ENCODE peak calls at places on chromosomes 13 and 19, in six cellular contexts. W, U, L, E, Q and F are unnamed samples.

GRCh38 chr19:677201-677600 is 1.0 kb downstream of the FSTL3 start:
- DNase-seq in W (no peak), U (no peak), L (no peak), E (peak; percentile 93), Q (peak; percentile 83), F (peak; percentile 93)

GRCh38 chr13:51856027-51856736 is 5.6 kb upstream of the CCDC70 start:
- DNase-seq in W (no peak), U (no peak), L (no peak), E (no peak), Q (no peak), F (no peak)

GRCh38 chr19:34975056-34975455 is 11.0 kb upstream of the ZNF792 start:
- DNase-seq in W (no peak), U (no peak), L (no peak), E (no peak), Q (no peak), F (no peak)

GRCh38 chr19:6694147-6694815 is 24.3 kb upstream of the TNFSF14 start:
- DNase-seq in W (peak; percentile 37), U (no peak), L (no peak), E (no peak), Q (no peak), F (no peak)

GRCh38 chr19:50321831-50322230 is 7.3 kb downstream of the KCNC3 start:
- DNase-seq in W (no peak), U (no peak), L (no peak), E (no peak), Q (no peak), F (no peak)

GRCh38 chr13:27283906-27284523 is 13.4 kb downstream of the RASL11A start:
- DNase-seq in W (peak; percentile 51), U (no peak), L (no peak), E (peak; percentile 47), Q (peak; percentile 49), F (peak; percentile 61)

GRCh38 chr13:97205971-97206370 is 16.2 kb upstream of the MBNL2 start:
- DNase-seq in W (no peak), U (no peak), L (no peak), E (peak; percentile 41), Q (peak; percentile 63), F (peak; percentile 65)

GRCh38 chr19:57227461-57227860 is 3.4 kb upstream of the AURKC start:
- DNase-seq in W (no peak), U (no peak), L (no peak), E (no peak), Q (no peak), F (no peak)

GRCh38 chr13:45121421-45121820 is 1.1 kb downstream of the GTF2F2 start:
- DNase-seq in W (peak; percentile 48), U (peak; percentile 3), L (peak; percentile 15), E (peak; percentile 65), Q (peak; percentile 46), F (no peak)

GRCh38 chr19:29596885-29597525 is 9.1 kb upstream of the POP4 start:
- DNase-seq in W (no peak), U (no peak), L (peak; percentile 37), E (peak; percentile 43), Q (peak; percentile 52), F (peak; percentile 28)

GRCh38 chr19:39297931-39298634 is 1.9 kb downstream of the IFNL1 start:
- DNase-seq in W (no peak), U (no peak), L (no peak), E (no peak), Q (no peak), F (no peak)

GRCh38 chr13:77048592-77048991 is 21.6 kb upstream of the FBXL3 start:
- DNase-seq in W (no peak), U (no peak), L (no peak), E (no peak), Q (no peak), F (no peak)

GRCh38 chr13:59269476-59269875 is 894.3 kb downstream of the DIAPH3 start:
- DNase-seq in W (no peak), U (no peak), L (no peak), E (peak; percentile 5), Q (peak; percentile 89), F (peak; percentile 2)

GRCh38 chr19:41221514-41222205 is 2.6 kb downstream of the AXL start:
- DNase-seq in W (no peak), U (no peak), L (no peak), E (no peak), Q (no peak), F (no peak)

GRCh38 chr19:41219924-41220567 is 1.0 kb downstream of the AXL start:
- DNase-seq in W (no peak), U (no peak), L (peak; percentile 19), E (peak; percentile 81), Q (peak; percentile 64), F (peak; percentile 80)

GRCh38 chr19:41217741-41218140 is 1.3 kb upstream of the AXL start:
- DNase-seq in W (no peak), U (no peak), L (no peak), E (peak; percentile 26), Q (no peak), F (no peak)

GRCh38 chr19:41218615-41219507 is at the start of gene AXL:
- DNase-seq in W (no peak), U (no peak), L (peak; percentile 91), E (peak; percentile 84), Q (peak; percentile 82), F (peak; percentile 88)

GRCh38 chr19:41218249-41218614 is 791 bp upstream of the AXL start:
- DNase-seq in W (no peak), U (no peak), L (no peak), E (no peak), Q (no peak), F (no peak)
- H3K4me3 ChIP-seq in W (no peak overlapping the region), U (no peak overlapping the region), L (peak overlapping the region; percentile 42), E (peak overlapping the region; percentile 95), Q (peak overlapping the region; percentile 70), F (peak overlapping the region; percentile 85)

GRCh38 chr19:1811472-1811894 is 593 bp downstream of the ATP8B3 start:
- DNase-seq in W (no peak), U (no peak), L (peak; percentile 14), E (peak; percentile 86), Q (peak; percentile 36), F (peak; percentile 52)
- H3K4me3 ChIP-seq in W (peak overlapping the region; percentile 51), U (peak overlapping the region; percentile 43), L (peak overlapping the region; percentile 45), E (peak overlapping the region; percentile 77), Q (peak overlapping the region; percentile 55), F (peak overlapping the region; percentile 64)

DNA sequence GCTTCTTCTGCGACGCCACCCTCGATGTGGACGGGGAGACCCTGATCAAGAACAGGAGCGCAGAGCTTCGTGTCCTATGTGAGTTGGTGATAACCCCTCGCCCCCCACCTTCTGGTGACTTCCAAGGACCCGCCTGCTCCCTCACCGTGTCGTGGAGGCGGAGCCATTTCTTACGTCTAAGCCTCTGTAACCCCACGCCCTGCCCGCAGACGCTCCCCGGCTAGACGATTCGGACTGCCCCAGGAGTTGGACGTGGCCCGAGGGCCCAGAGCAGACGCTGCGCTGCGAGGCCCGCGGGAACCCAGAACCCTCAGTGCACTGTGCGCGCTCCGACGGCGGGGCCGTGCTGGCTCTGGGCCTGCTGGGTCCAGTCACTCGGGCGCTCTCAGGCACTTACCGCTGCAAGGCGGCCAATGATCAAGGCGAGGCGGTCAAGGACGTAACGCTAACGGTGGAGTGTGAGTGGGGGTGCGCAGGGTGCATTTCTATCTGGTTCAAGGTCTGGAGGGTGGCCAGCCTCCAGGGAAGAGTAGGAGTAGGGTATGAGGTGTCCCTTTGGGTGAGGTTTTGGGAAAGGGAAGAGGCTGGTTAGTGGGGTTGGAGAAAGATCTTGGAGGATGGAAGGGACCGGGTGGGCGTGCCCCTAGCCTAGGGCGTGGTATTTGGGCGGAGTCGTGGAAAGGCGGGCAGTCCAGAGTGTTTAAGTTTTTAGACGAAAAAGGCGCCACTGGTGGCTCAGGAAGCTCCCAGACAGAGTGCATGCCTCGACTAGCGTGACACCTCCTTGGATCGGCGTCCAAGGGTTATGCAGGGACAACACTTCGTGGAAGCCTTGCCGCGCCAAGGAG is 3.3 kb downstream of the ICAM5 start:
- DNase-seq in W (no peak), U (peak; percentile 29), L (no peak), E (peak; percentile 29), Q (no peak), F (no peak)
- H3K4me3 ChIP-seq in W (peak overlapping the region; percentile 37), U (peak overlapping the region; percentile 54), L (peak overlapping the region; percentile 50), E (peak overlapping the region; percentile 72), Q (peak overlapping the region; percentile 30), F (no peak overlapping the region)

GRCh38 chr13:36673838-36674326 is at the start of gene SERTM1:
- DNase-seq in W (no peak), U (no peak), L (peak; percentile 82), E (peak; percentile 21), Q (peak; percentile 8), F (peak; percentile 47)

GRCh38 chr13:36673352-36673751 is 468 bp upstream of the SERTM1 start:
- DNase-seq in W (no peak), U (no peak), L (no peak), E (no peak), Q (no peak), F (no peak)

GRCh38 chr13:36675213-36675536 is 1.4 kb downstream of the SERTM1 start:
- DNase-seq in W (no peak), U (no peak), L (no peak), E (no peak), Q (no peak), F (no peak)

GRCh38 chr13:36674337-36675212 is 755 bp downstream of the SERTM1 start:
- DNase-seq in W (no peak), U (no peak), L (no peak), E (no peak), Q (no peak), F (no peak)
- H3K4me3 ChIP-seq in W (no peak overlapping the region), U (no peak overlapping the region), L (peak overlapping the region; percentile 33), E (no peak overlapping the region), Q (no peak overlapping the region), F (peak overlapping the region; percentile 68)

DNA sequence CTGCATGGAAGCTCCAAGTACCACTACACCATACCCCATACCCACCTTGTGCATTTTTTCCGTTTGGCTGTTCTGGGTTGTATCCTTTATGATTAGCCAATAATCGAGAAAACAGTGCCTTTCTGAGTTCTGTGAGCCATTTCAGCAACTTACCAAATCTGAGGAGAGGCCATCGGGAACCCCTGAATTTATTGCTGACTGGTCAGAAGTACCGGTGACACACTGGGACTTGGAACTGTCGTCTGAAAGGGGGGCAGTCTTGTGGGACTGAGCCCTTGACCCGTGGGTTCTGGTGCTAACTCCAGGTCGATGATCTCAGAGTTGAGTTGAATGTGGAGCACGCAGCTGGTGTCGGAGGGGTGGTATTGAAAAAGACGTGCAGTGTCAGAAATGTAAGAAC is 15.0 kb downstream of the UPF3A start:
- DNase-seq in W (no peak), U (no peak), L (no peak), E (no peak), Q (no peak), F (no peak)
- H3K4me3 ChIP-seq in W (no peak overlapping the region), U (no peak overlapping the region), L (no peak overlapping the region), E (no peak overlapping the region), Q (no peak overlapping the region), F (no peak overlapping the region)